ENCODE peak calls at places on chromosomes 3 and 15, in four cellular contexts. G, S, V and O are unnamed samples.

GRCh38 chr15:45630958-45631691 is 3.7 kb upstream of the SQOR start:
- DNase-seq in S (peak), V (no peak), G (no peak), O (no peak)

GRCh38 chr3:155339052-155339451 is 45.6 kb upstream of the STRIT1 start:
- DNase-seq in V (no peak), S (no peak), G (no peak), O (no peak)

GRCh38 chr3:52331091-52331490 is 15.0 kb downstream of the DNAH1 start:
- DNase-seq in G (no peak), V (no peak), S (no peak), O (no peak)

GRCh38 chr3:18223591-18224338 is 201.4 kb downstream of the SATB1 start:
- DNase-seq in G (no peak), V (no peak), S (no peak), O (no peak)

GRCh38 chr3:14913926-14914776 is 33.2 kb upstream of the NR2C2 start:
- DNase-seq in V (no peak), G (no peak), S (no peak), O (no peak)

GRCh38 chr3:36521007-36521379 is 140.7 kb downstream of the STAC start:
- DNase-seq in V (no peak), S (no peak), G (no peak), O (no peak)

GRCh38 chr15:56763082-56763481 is 29.8 kb upstream of the ZNF280D start:
- DNase-seq in S (no peak), G (no peak), V (no peak), O (no peak)

GRCh38 chr15:70424937-70425411 is 327.3 kb upstream of the TLE3 start:
- DNase-seq in G (no peak), V (no peak), S (no peak), O (no peak)

GRCh38 chr15:25176991-25177954 is 222.5 kb downstream of the SNRPN start:
- DNase-seq in S (no peak), G (no peak), V (no peak), O (no peak)

GRCh38 chr15:41944313-41944940 is 27.9 kb downstream of the EHD4 start:
- DNase-seq in V (no peak), G (peak), S (peak), O (no peak)

GRCh38 chr3:99651561-99651960 is 13.2 kb downstream of the COL8A1 start:
- DNase-seq in S (peak), V (no peak), G (no peak), O (no peak)

GRCh38 chr15:77034620-77035467 is 36.1 kb downstream of the TSPAN3 start:
- DNase-seq in V (no peak), S (no peak), G (no peak), O (peak)

GRCh38 chr3:10712121-10712520 is 103.9 kb upstream of the SLC6A11 start:
- DNase-seq in S (no peak), G (no peak), V (no peak), O (no peak)

GRCh38 chr3:180382781-180383180 is 219.2 kb upstream of the TTC14 start:
- DNase-seq in G (no peak), V (no peak), S (no peak), O (no peak)

GRCh38 chr15:66611257-66612053 is 45.7 kb upstream of the LCTL start:
- DNase-seq in V (no peak), G (peak), S (no peak), O (no peak)

GRCh38 chr3:14179114-14179465 is 473 bp downstream of the LSM3 start:
- DNase-seq in G (no peak), S (no peak), V (no peak), O (no peak)

GRCh38 chr3:195105389-195105788 is 165.6 kb downstream of the XXYLT1 start:
- DNase-seq in G (peak), S (peak), V (no peak), O (no peak)

GRCh38 chr3:14452676-14453367 is 50.4 kb downstream of the SLC6A6 start:
- DNase-seq in G (no peak), S (peak), V (no peak), O (no peak)

GRCh38 chr3:179100652-179101051 is 29.0 kb upstream of the ZMAT3 start:
- DNase-seq in G (no peak), S (no peak), V (no peak), O (peak)

GRCh38 chr3:2839886-2840285 is 270.3 kb downstream of the IL5RA start:
- DNase-seq in V (no peak), S (no peak), G (no peak), O (no peak)

GRCh38 chr3:169497567-169498257 is 165.8 kb downstream of the MECOM start:
- DNase-seq in V (no peak), G (no peak), S (no peak), O (no peak)

GRCh38 chr3:27568393-27568792 is 84.2 kb upstream of the SLC4A7 start:
- DNase-seq in S (no peak), G (no peak), V (no peak), O (no peak)

GRCh38 chr15:82768414-82769081 is 37.3 kb downstream of the FSD2 start:
- DNase-seq in S (peak), G (no peak), V (no peak), O (no peak)

GRCh38 chr3:146416366-146416765 is 53.0 kb downstream of the PLSCR2 start:
- DNase-seq in V (no peak), S (no peak), G (no peak), O (no peak)

GRCh38 chr15:50773389-50773788 is 7.9 kb upstream of the SPPL2A start:
- DNase-seq in G (no peak), V (no peak), S (no peak), O (no peak)

GRCh38 chr3:16369885-16370284 is 104.9 kb downstream of the OXNAD1 start:
- DNase-seq in S (no peak), V (peak), G (no peak), O (no peak)

GRCh38 chr3:38459499-38460048 is 5.9 kb downstream of the ACVR2B start:
- DNase-seq in S (no peak), G (no peak), V (no peak), O (peak)

GRCh38 chr3:132783152-132783551 is 60.9 kb upstream of the NPHP3 start:
- DNase-seq in G (no peak), V (no peak), S (no peak), O (no peak)

GRCh38 chr3:157127831-157128767 is 31.8 kb downstream of the CCNL1 start:
- DNase-seq in G (peak), V (no peak), S (peak), O (no peak)

GRCh38 chr3:16875876-16876575 is 8.7 kb upstream of the PLCL2 start:
- DNase-seq in G (no peak), V (no peak), S (no peak), O (no peak)

GRCh38 chr3:187150599-187150998 is 11.3 kb upstream of the RPL39L start:
- DNase-seq in S (no peak), G (peak), V (no peak), O (no peak)

GRCh38 chr3:153273767-153274443 is 111.9 kb downstream of the RAP2B start:
- DNase-seq in G (no peak), V (no peak), S (no peak), O (no peak)

DNA sequence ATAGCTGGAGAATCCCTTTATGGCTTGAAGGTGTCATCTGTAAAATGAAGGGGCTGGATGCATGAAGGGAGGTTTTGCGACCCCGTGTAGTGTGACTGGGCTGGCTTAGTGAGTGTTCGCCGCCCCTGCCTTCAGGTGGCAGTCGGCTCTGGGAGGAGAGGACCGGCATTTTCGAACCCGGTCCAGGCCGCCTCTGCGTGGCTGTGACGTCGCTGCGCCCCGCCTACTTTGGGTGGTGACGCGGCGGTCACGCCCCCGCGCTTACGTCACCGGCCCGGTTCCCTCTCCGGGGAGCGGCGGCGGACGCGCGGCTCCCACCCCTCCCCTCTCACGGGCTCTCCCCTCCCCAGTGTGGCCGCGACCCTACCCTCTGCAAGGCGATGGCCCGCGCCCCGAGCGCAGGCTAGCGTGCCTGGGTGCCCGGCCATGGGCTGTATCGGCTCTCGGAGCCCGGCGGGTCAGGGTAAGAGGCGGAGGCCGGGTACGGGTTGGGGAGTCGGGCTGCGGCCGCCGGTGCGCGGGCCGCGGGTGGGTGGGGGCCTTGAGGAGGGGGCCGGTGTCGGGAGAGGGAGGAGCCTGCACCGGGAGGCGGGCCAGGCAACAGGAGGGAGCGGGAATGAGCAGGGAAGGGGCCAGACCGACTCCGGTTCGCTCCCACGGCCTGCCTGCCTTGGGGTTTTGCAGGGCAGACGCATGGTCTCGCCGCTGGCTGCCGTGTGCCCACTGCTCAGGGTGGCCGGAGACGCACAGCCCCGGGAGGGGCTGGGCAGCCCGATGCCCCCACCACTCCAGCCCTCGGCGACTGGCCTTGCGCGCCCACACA is 1.5 kb upstream of the FAM131A start:
- DNase-seq in G (peak), S (peak), V (peak), O (peak)
- TF ChIP-seq PHF8 in G (peak), S (peak), V (peak), O (peak)

GRCh38 chr15:94494732-94495131 is 263.4 kb downstream of the MCTP2 start:
- DNase-seq in G (no peak), V (no peak), S (no peak), O (no peak)

GRCh38 chr15:94487635-94488034 is 256.3 kb downstream of the MCTP2 start:
- DNase-seq in G (no peak), V (no peak), S (no peak), O (no peak)

GRCh38 chr15:94493176-94493575 is 261.8 kb downstream of the MCTP2 start:
- DNase-seq in V (no peak), G (no peak), S (no peak), O (no peak)
- TF ChIP-seq PHF8 in V (no peak), G (no peak), S (no peak), O (no peak)

GRCh38 chr15:75705854-75706681 is 6.6 kb downstream of the CSPG4 start:
- DNase-seq in S (peak), V (no peak), G (no peak), O (no peak)
- TF ChIP-seq PHF8 in S (no peak), V (no peak), G (no peak), O (no peak)

DNA sequence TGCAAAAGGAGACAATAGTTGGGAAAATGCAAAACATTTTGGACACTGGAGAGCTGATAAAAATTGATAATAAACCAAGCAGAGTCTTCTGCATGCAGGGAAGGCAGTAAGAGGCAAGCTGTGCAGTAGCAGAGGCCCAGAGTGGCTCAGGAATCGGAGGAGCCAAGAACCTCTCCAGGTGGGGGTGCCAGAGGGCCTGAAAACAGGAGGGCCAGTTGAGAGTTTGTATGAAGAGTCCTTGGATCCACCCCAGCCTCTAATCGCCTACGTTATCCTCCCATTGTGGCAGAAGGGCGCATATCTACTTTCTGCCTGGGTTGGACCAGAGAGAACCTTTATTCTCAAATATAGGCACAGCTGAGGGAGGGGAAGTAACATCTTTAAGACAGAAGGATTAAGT is 48.9 kb upstream of the RBP1 start:
- DNase-seq in V (no peak), S (no peak), G (peak), O (peak)
- TF ChIP-seq PHF8 in V (no peak), S (no peak), G (no peak), O (no peak)

GRCh38 chr3:117141821-117142220 is 432.2 kb downstream of the TUSC7 start:
- DNase-seq in G (no peak), S (no peak), V (no peak), O (no peak)
- TF ChIP-seq PHF8 in G (no peak), S (no peak), V (no peak), O (no peak)

GRCh38 chr15:85154061-85154460 is 172.4 kb downstream of the PDE8A start:
- DNase-seq in V (no peak), S (no peak), G (no peak), O (no peak)
- TF ChIP-seq PHF8 in V (no peak), S (no peak), G (no peak), O (no peak)

GRCh38 chr15:78194568-78194925 is 39.8 kb downstream of the ACSBG1 start:
- DNase-seq in G (no peak), S (no peak), V (no peak), O (peak)
- TF ChIP-seq PHF8 in G (no peak), S (no peak), V (no peak), O (no peak)